ENCODE peak calls at places on chromosomes 13 and 19, in ten cellular contexts. K is HEK293T; R is HFF-Myc; A is pulmonary artery endothelial cell; L is midbrain; H is T-helper 17 cell; G is lung microvascular endothelial cell; W is upper lobe of right lung; I is choroid plexus epithelial cell; P is stimulated activated CD4-positive, alpha-beta T cell treated with anti-CD3 and anti-CD28 coated beads, Interleukin-1b, Interleukin-23, amount 100 ng/mL, for 4 hours. O is an unnamed sample.

GRCh38 chr13:21069561-21070004 is 8.2 kb upstream of the LATS2 start:
- DNase-seq in R (peak; percentile 69), G (peak; percentile 63), A (no peak), L (no peak), K (no peak), W (no peak), I (peak; percentile 97), H (no peak), P (no peak), O (no peak)

GRCh38 chr13:99339736-99340392 is 32.7 kb upstream of the GPR183 start:
- DNase-seq in W (no peak), R (no peak), A (no peak), P (no peak), K (no peak), I (peak; percentile 83), L (no peak), H (peak; percentile 41), G (no peak), O (no peak)

GRCh38 chr13:25248071-25248470 is 39.2 kb downstream of the MTMR6 start:
- DNase-seq in W (no peak), H (no peak), I (no peak), G (no peak), K (no peak), R (no peak), P (no peak), L (no peak), A (no peak), O (no peak)

GRCh38 chr19:8085606-8086464 is 33.3 kb downstream of the CCL25 start:
- DNase-seq in P (no peak), H (no peak), A (no peak), R (no peak), W (no peak), L (no peak), I (no peak), G (no peak), K (no peak), O (no peak)

GRCh38 chr19:58468216-58468839 is 1.4 kb downstream of the ZNF324 start:
- DNase-seq in W (no peak), I (peak; percentile 39), H (no peak), K (no peak), R (no peak), L (no peak), G (no peak), P (no peak), A (no peak), O (no peak)

GRCh38 chr19:21022996-21023395 is 2.5 kb downstream of the ZNF430 start:
- DNase-seq in K (no peak), W (no peak), I (peak; percentile 67), G (peak; percentile 14), H (no peak), P (peak; percentile 30), A (no peak), L (no peak), R (peak; percentile 14), O (no peak)

GRCh38 chr19:55304279-55304978 is 20.6 kb downstream of the BRSK1 start:
- DNase-seq in H (no peak), W (no peak), L (no peak), P (no peak), K (peak; percentile 71), I (peak; percentile 46), G (peak; percentile 46), A (no peak), R (no peak), O (no peak)

GRCh38 chr13:77915676-77916075 is 3.0 kb downstream of the EDNRB start:
- DNase-seq in L (no peak), A (no peak), W (no peak), G (peak; percentile 5), I (no peak), H (no peak), R (no peak), P (no peak), K (no peak), O (no peak)

GRCh38 chr13:83211301-83211700 is 671.0 kb downstream of the SLITRK1 start:
- DNase-seq in I (peak; percentile 74), A (no peak), G (no peak), L (no peak), P (no peak), W (no peak), K (no peak), R (no peak), H (no peak), O (no peak)

GRCh38 chr19:51733742-51734522 is 10.1 kb upstream of the HAS1 start:
- DNase-seq in P (no peak), L (no peak), K (no peak), G (no peak), W (no peak), H (no peak), I (no peak), A (no peak), R (no peak), O (no peak)

GRCh38 chr19:21143846-21144245 is 2.0 kb downstream of the ZNF431 start:
- DNase-seq in H (no peak), R (no peak), W (no peak), P (no peak), G (no peak), I (no peak), K (no peak), L (no peak), A (no peak), O (no peak)

GRCh38 chr19:54606891-54607781 is 13.7 kb downstream of the LILRA1 start:
- DNase-seq in G (no peak), K (no peak), A (no peak), I (no peak), R (no peak), P (no peak), W (no peak), H (no peak), L (no peak), O (no peak)